ENCODE peak calls at places on chromosomes 2 and 18, in eight cellular contexts. O is GM10248, Y is cardiac fibroblast, U is WTC11, R is NCI-H82, P is AG08396, V is fibroblast of lung, K is right cardiac atrium. Z is an unnamed sample.

GRCh38 chr2:45714679-45715078 is 63.2 kb downstream of the PRKCE start:
- DNase-seq in U (no peak), Y (no peak), V (no peak), P (no peak), O (no peak), R (no peak), K (no peak), Z (no peak)

GRCh38 chr2:88500691-88501090 is 48.2 kb upstream of the FOXI3 start:
- DNase-seq in P (no peak), Y (no peak), R (no peak), O (no peak), K (no peak), U (no peak), V (no peak), Z (no peak)

GRCh38 chr2:239380831-239381708 is 19.8 kb downstream of the HDAC4 start:
- DNase-seq in R (no peak), O (peak; percentile 59), Y (no peak), K (peak; percentile 46), P (no peak), V (no peak), U (no peak), Z (no peak)

GRCh38 chr2:240955306-240956101 is 42.9 kb upstream of the SNED1 start:
- DNase-seq in P (no peak), Y (no peak), R (no peak), V (no peak), K (peak; percentile 41), U (no peak), O (no peak), Z (no peak)

GRCh38 chr2:96906719-96907404 is 37.0 kb upstream of the SEMA4C start:
- DNase-seq in V (peak; percentile 56), Y (no peak), U (peak; percentile 39), O (no peak), K (peak; percentile 78), R (no peak), P (peak; percentile 67), Z (no peak)

GRCh38 chr2:207226671-207227061 is 60.9 kb upstream of the KLF7 start:
- DNase-seq in R (no peak), Y (no peak), O (no peak), U (no peak), K (no peak), V (no peak), P (no peak), Z (no peak)

GRCh38 chr2:230668184-230668938 is 44.3 kb upstream of the CAB39 start:
- DNase-seq in P (no peak), R (peak; percentile 77), Y (no peak), O (peak; percentile 74), V (peak; percentile 66), K (peak; percentile 82), U (no peak), Z (no peak)

GRCh38 chr2:73933194-73933593 is 6.5 kb downstream of the DGUOK start:
- DNase-seq in U (no peak), P (no peak), V (no peak), Y (no peak), K (no peak), O (no peak), R (peak; percentile 26), Z (peak; percentile 65)

GRCh38 chr18:13446024-13446423 is 227.5 kb downstream of the LDLRAD4 start:
- DNase-seq in R (no peak), K (no peak), P (no peak), U (no peak), O (no peak), Y (no peak), V (no peak), Z (no peak)

GRCh38 chr2:134232868-134233732 is 20.8 kb upstream of the MGAT5 start:
- DNase-seq in U (no peak), P (no peak), O (no peak), Y (no peak), K (no peak), R (no peak), V (no peak), Z (no peak)

GRCh38 chr18:55245200-55245599 is 285.9 kb upstream of the CCDC68 start:
- DNase-seq in V (no peak), K (no peak), R (no peak), O (no peak), P (no peak), Y (peak; percentile 57), U (no peak), Z (no peak)

GRCh38 chr2:104872866-104873688 is 19.2 kb downstream of the POU3F3 start:
- DNase-seq in R (peak; percentile 61), K (peak; percentile 69), V (peak; percentile 58), U (peak; percentile 71), Y (peak; percentile 70), O (peak; percentile 83), P (peak; percentile 81), Z (peak; percentile 55)

GRCh38 chr2:100786985-100787384 is 33.0 kb upstream of the NPAS2 start:
- DNase-seq in O (no peak), V (no peak), Y (no peak), P (no peak), U (no peak), R (no peak), K (no peak), Z (no peak)

GRCh38 chr2:223251656-223252229 is 199.8 kb downstream of the KCNE4 start:
- DNase-seq in O (no peak), U (no peak), K (no peak), R (no peak), Y (no peak), V (no peak), P (no peak), Z (no peak)

GRCh38 chr18:46794607-46795006 is 37.8 kb upstream of the ST8SIA5 start:
- DNase-seq in V (no peak), K (no peak), R (peak; percentile 46), U (no peak), Y (no peak), O (no peak), P (no peak), Z (no peak)

GRCh38 chr2:31238126-31238905 is 4.4 kb downstream of the EHD3 start:
- DNase-seq in Y (no peak), V (peak; percentile 29), P (no peak), U (no peak), O (no peak), R (no peak), K (no peak), Z (no peak)

GRCh38 chr2:46991985-46992384 is 76.4 kb upstream of the MCFD2 start:
- DNase-seq in P (no peak), Y (no peak), O (no peak), U (no peak), R (no peak), K (peak; percentile 28), V (no peak), Z (no peak)

GRCh38 chr2:129912871-129913694 is 66.4 kb upstream of the RAB6C start:
- DNase-seq in P (no peak), Y (no peak), O (no peak), K (no peak), V (no peak), U (no peak), R (no peak), Z (no peak)

GRCh38 chr2:188291617-188292445 is at the start of gene GULP1:
- DNase-seq in Y (peak; percentile 74), U (peak; percentile 87), O (peak; percentile 30), P (peak; percentile 79), V (peak; percentile 80), R (peak; percentile 84), K (peak; percentile 91), Z (no peak)

GRCh38 chr2:35522434-35522833 is 833.1 kb upstream of the CRIM1 start:
- DNase-seq in K (no peak), P (no peak), U (peak; percentile 13), O (no peak), Y (no peak), R (no peak), V (no peak), Z (no peak)

GRCh38 chr2:217290467-217290866 is 430.6 kb upstream of the TNP1 start:
- DNase-seq in V (no peak), K (no peak), O (no peak), Y (no peak), R (no peak), U (no peak), P (no peak), Z (no peak)

GRCh38 chr2:133609664-133610063 is 41.4 kb upstream of the NCKAP5 start:
- DNase-seq in P (no peak), V (no peak), O (no peak), U (no peak), R (no peak), K (no peak), Y (no peak), Z (no peak)

GRCh38 chr2:98932778-98933343 is 3.2 kb downstream of the CRACDL start:
- DNase-seq in Y (no peak), U (no peak), V (no peak), P (no peak), K (no peak), R (no peak), O (no peak), Z (no peak)

GRCh38 chr2:46074501-46074900 is 222.7 kb upstream of the EPAS1 start:
- DNase-seq in K (no peak), R (peak; percentile 63), Y (no peak), P (no peak), O (no peak), U (no peak), V (no peak), Z (no peak)

GRCh38 chr2:102094917-102095316 is 47.6 kb upstream of the IL1R1 start:
- DNase-seq in U (no peak), K (no peak), Y (peak; percentile 80), O (no peak), P (peak; percentile 80), R (no peak), V (peak; percentile 99), Z (no peak)